ENCODE peak calls at places on chromosome 14, in four cellular contexts. N, S, K and D are unnamed samples.

GRCh38 chr14:80924365-80925103 is 17.0 kb downstream of the CEP128 start:
- DNase-seq in N (no peak), S (no peak), K (no peak), D (no peak)

GRCh38 chr14:56539862-56540261 is 39.7 kb upstream of the TMEM260 start:
- DNase-seq in N (no peak), S (no peak), K (no peak), D (no peak)

GRCh38 chr14:93759781-93760307 is 28.4 kb downstream of the PRIMA1 start:
- DNase-seq in N (no peak), S (no peak), K (no peak), D (no peak)

GRCh38 chr14:92568621-92569479 is 55.3 kb downstream of the RIN3 start:
- DNase-seq in N (no peak), S (no peak), K (no peak), D (no peak)

GRCh38 chr14:60514378-60515243 is 5.7 kb downstream of the SIX6 start:
- DNase-seq in N (peak), S (peak), K (no peak), D (no peak)

GRCh38 chr14:21029917-21030316 is at the start of gene TPPP2:
- DNase-seq in N (no peak), S (no peak), K (no peak), D (no peak)

GRCh38 chr14:89422952-89423345 is 5.9 kb upstream of the FOXN3 start:
- DNase-seq in N (no peak), S (no peak), K (no peak), D (no peak)

GRCh38 chr14:51131516-51131915 is 36.6 kb upstream of the TRIM9 start:
- DNase-seq in N (no peak), S (no peak), K (no peak), D (no peak)

GRCh38 chr14:79825046-79825521 is 386.2 kb downstream of the DIO2 start:
- DNase-seq in N (no peak), S (no peak), K (no peak), D (no peak)

GRCh38 chr14:99824776-99825175 is 31.6 kb downstream of the EML1 start:
- DNase-seq in N (no peak), S (no peak), K (no peak), D (no peak)

GRCh38 chr14:88901991-88902390 is 77.5 kb downstream of the TTC8 start:
- DNase-seq in N (no peak), S (no peak), K (no peak), D (no peak)

GRCh38 chr14:91387135-91387849 is 30.3 kb downstream of the CCDC88C start:
- DNase-seq in N (no peak), S (no peak), K (peak), D (no peak)

GRCh38 chr14:105487449-105487985 is 831 bp downstream of the CRIP1 start:
- DNase-seq in N (no peak), S (no peak), K (no peak), D (no peak)

GRCh38 chr14:53180272-53181221 is 27.4 kb upstream of the DDHD1 start:
- DNase-seq in N (peak), S (peak), K (peak), D (no peak)

GRCh38 chr14:102806447-102806846 is 29.2 kb downstream of the TRAF3 start:
- DNase-seq in N (no peak), S (no peak), K (no peak), D (no peak)

GRCh38 chr14:52473557-52473956 is 78.7 kb downstream of the TXNDC16 start:
- DNase-seq in N (peak), S (no peak), K (peak), D (peak)

GRCh38 chr14:74510955-74511354 is 17.4 kb downstream of the ISCA2 start:
- DNase-seq in N (no peak), S (no peak), K (no peak), D (no peak)

GRCh38 chr14:79630561-79630960 is 580.7 kb downstream of the DIO2 start:
- DNase-seq in N (no peak), S (no peak), K (no peak), D (no peak)

GRCh38 chr14:85296466-85297210 is 233.3 kb upstream of the FLRT2 start:
- DNase-seq in N (no peak), S (no peak), K (no peak), D (no peak)

GRCh38 chr14:54606631-54607133 is 39.8 kb downstream of the SAMD4A start:
- DNase-seq in N (no peak), S (no peak), K (peak), D (peak)

GRCh38 chr14:51458563-51458955 is 193.2 kb upstream of the FRMD6 start:
- DNase-seq in N (no peak), S (no peak), K (no peak), D (no peak)

GRCh38 chr14:24407608-24408325 is 9.0 kb downstream of the NYNRIN start:
- DNase-seq in N (no peak), S (no peak), K (no peak), D (no peak)

GRCh38 chr14:89924224-89924623 is 30.3 kb downstream of the EFCAB11 start:
- DNase-seq in N (no peak), S (no peak), K (no peak), D (no peak)

GRCh38 chr14:54653764-54654469 is 87.0 kb downstream of the SAMD4A start:
- DNase-seq in N (no peak), S (no peak), K (peak), D (no peak)

GRCh38 chr14:68282479-68283377 is 463.1 kb downstream of the RAD51B start:
- DNase-seq in N (no peak), S (no peak), K (no peak), D (no peak)

GRCh38 chr14:87467578-87467977 is 525.4 kb downstream of the GALC start:
- DNase-seq in N (no peak), S (no peak), K (no peak), D (no peak)

GRCh38 chr14:87468531-87468930 is 524.5 kb downstream of the GALC start:
- DNase-seq in N (no peak), S (no peak), K (no peak), D (no peak)
- TF ChIP-seq CTCF in N (no peak), S (no peak), K (no peak), D (no peak)

DNA sequence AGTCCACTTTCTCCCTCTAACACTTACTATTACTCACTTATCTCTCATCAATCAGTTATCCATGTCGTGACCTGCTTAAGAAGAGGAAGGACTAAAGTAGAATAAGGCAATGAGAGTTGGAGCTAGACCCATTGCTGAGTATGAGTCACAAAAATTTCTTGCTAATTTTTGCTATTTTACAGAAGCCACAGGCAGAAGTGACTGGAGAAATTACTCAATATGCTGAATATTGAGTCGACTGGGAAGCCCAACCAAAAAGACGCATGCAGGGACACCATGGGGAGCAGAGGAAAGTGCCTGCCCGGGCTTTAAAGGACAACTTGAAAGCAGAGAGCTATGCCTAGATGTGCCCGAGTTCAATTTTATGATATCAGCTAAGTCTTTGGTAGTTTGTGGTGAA is 115.4 kb upstream of the FOXG1 start:
- DNase-seq in N (peak), S (no peak), K (peak), D (no peak)
- TF ChIP-seq CTCF in N (no peak), S (no peak), K (no peak), D (no peak)

GRCh38 chr14:77026930-77027537 is 1.5 kb downstream of the IRF2BPL start:
- DNase-seq in N (peak), S (peak), K (no peak), D (no peak)
- TF ChIP-seq CTCF in N (no peak), S (peak), K (no peak), D (no peak)

DNA sequence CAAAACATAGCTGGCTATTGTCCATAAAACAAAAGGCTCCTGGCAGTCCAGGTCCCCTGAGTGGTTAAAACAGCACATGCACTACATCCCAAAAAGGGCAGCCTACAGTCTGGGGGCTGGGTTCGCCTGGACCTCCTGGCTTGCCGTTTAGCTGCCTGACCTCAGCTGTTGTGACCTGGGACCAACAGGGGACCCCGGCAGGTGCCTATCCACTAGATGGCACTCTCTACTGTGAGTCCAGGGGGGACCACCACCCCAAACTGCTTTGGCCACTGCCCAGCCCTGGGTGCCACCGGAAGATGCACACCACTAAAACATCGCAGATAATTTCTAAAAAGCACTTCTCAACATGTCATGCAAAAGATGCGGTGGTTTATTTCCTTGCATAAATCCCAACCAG is 2.9 kb upstream of the RTL1 start:
- DNase-seq in N (peak), S (no peak), K (no peak), D (no peak)
- TF ChIP-seq CTCF in N (peak), S (peak), K (peak), D (peak)

GRCh38 chr14:35258420-35258819 is 33.8 kb upstream of the PSMA6 start:
- DNase-seq in N (no peak), S (no peak), K (no peak), D (no peak)

GRCh38 chr14:35257809-35258208 is 34.4 kb upstream of the PSMA6 start:
- DNase-seq in N (no peak), S (no peak), K (no peak), D (no peak)

GRCh38 chr14:35261774-35262173 is 30.4 kb upstream of the PSMA6 start:
- DNase-seq in N (no peak), S (no peak), K (no peak), D (no peak)
- TF ChIP-seq CTCF in N (no peak), S (no peak), K (no peak), D (no peak)

DNA sequence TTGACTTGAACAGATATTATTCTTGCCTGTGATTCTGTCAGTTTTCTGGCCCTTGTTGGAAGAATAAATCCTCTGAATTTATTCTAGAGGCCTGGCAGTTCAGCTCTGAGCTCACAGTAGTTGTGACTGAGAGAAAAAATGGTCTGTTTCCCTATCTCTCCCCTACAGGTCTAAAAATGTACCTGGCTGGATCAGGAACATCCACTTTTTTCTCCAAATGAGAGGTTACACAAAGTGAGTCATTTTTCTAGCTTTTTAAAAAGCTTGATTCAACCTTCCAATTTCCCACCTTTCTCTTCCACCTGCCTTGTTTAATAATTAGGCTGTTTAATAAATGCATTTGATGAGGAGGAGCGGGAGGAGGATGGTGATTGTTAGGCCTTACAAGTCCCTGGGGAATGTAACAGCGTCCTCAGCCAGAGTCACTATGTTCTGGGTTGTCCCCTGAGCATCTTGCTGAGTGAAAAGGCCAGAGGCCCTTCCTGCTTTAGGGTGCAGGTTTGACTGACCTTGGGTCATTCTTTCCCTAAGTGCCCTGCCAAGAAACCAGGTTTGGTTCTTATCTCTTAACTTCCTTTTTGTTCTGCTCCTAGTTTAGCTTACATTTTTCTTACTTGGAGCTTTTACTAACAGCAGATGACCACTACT is 91.7 kb upstream of the FUT8 start:
- DNase-seq in N (no peak), S (no peak), K (no peak), D (no peak)
- TF ChIP-seq CTCF in N (no peak), S (no peak), K (no peak), D (no peak)

GRCh38 chr14:96938946-96939345 is 141.8 kb downstream of the VRK1 start:
- DNase-seq in N (peak), S (no peak), K (no peak), D (no peak)
- TF ChIP-seq CTCF in N (peak), S (peak), K (no peak), D (no peak)

GRCh38 chr14:72023128-72024042 is 91.2 kb downstream of the RGS6 start:
- DNase-seq in N (peak), S (no peak), K (no peak), D (no peak)

GRCh38 chr14:72024504-72024903 is 92.3 kb downstream of the RGS6 start:
- DNase-seq in N (no peak), S (no peak), K (no peak), D (no peak)

DNA sequence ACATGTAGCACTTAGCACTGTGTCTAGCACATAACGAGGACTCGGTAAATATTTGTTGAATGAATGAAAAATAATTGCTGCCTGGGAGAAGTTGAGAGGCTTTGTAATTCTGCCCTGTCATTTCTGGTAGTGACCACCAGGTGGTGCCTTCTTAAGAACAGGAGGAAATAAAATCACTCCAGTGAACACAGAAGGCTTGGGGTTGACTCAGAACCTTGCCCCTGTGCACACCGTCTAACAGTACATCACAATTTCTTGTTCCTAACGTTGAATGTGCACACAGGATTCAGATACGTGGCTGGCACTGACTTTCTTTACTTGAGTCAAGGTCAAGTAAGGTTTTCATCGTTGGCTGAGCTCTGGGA is 91.8 kb downstream of the RGS6 start:
- DNase-seq in N (peak), S (no peak), K (no peak), D (no peak)
- TF ChIP-seq CTCF in N (peak), S (peak), K (peak), D (no peak)

GRCh38 chr14:23005861-23006534 is 3.9 kb downstream of the C14orf93 start:
- DNase-seq in N (no peak), S (no peak), K (no peak), D (no peak)

GRCh38 chr14:23006544-23007419 is 3.2 kb downstream of the C14orf93 start:
- DNase-seq in N (peak), S (peak), K (peak), D (peak)

GRCh38 chr14:23008836-23009235 is 1.1 kb downstream of the C14orf93 start:
- DNase-seq in N (no peak), S (no peak), K (no peak), D (no peak)

GRCh38 chr14:23002592-23002991 is 7.4 kb downstream of the C14orf93 start:
- DNase-seq in N (no peak), S (no peak), K (no peak), D (no peak)

GRCh38 chr14:23005451-23005850 is 4.5 kb downstream of the C14orf93 start:
- DNase-seq in N (no peak), S (no peak), K (no peak), D (no peak)
- TF ChIP-seq CTCF in N (no peak), S (no peak), K (no peak), D (no peak)